ENCODE peak calls at places on chromosomes 12 and 14, in six cellular contexts. One of them, this sample, is unnamed.

GRCh38 chr12:104718581-104718980 is 239.5 kb downstream of the SLC41A2 start:
- DNase-seq in hepatocyte: no peak
- DNase-seq in neural progenitor cell: no peak
- DNase-seq in PC-3: no peak
- DNase-seq in OCI-LY7: no peak
- DNase-seq in GM23248: peak; percentile 65
- DNase-seq in this sample: no peak

GRCh38 chr12:13093191-13093849 is 10.1 kb downstream of the GSG1 start:
- DNase-seq in hepatocyte: no peak
- DNase-seq in GM23248: peak; percentile 74
- DNase-seq in neural progenitor cell: no peak
- DNase-seq in OCI-LY7: no peak
- DNase-seq in PC-3: peak; percentile 77
- DNase-seq in this sample: no peak

GRCh38 chr12:51082561-51083139 is 746 bp downstream of the CSRNP2 start:
- DNase-seq in hepatocyte: no peak
- DNase-seq in GM23248: peak; percentile 70
- DNase-seq in PC-3: peak; percentile 32
- DNase-seq in neural progenitor cell: no peak
- DNase-seq in OCI-LY7: peak; percentile 43
- DNase-seq in this sample: no peak

GRCh38 chr14:65791551-65791981 is 379.0 kb downstream of the FUT8 start:
- DNase-seq in GM23248: peak; percentile 14
- DNase-seq in PC-3: peak; percentile 62
- DNase-seq in OCI-LY7: no peak
- DNase-seq in neural progenitor cell: no peak
- DNase-seq in hepatocyte: no peak
- DNase-seq in this sample: no peak

GRCh38 chr14:80585506-80585835 is 356.1 kb downstream of the CEP128 start:
- DNase-seq in PC-3: no peak
- DNase-seq in hepatocyte: no peak
- DNase-seq in neural progenitor cell: no peak
- DNase-seq in OCI-LY7: no peak
- DNase-seq in GM23248: no peak
- DNase-seq in this sample: no peak

GRCh38 chr12:108609535-108610335 is 11.9 kb upstream of the TMEM119 start:
- DNase-seq in PC-3: no peak
- DNase-seq in OCI-LY7: no peak
- DNase-seq in GM23248: peak; percentile 93
- DNase-seq in hepatocyte: peak; percentile 80
- DNase-seq in neural progenitor cell: no peak
- DNase-seq in this sample: no peak

GRCh38 chr12:22415342-22416309 is 81.1 kb upstream of the ST8SIA1 start:
- DNase-seq in hepatocyte: no peak
- DNase-seq in neural progenitor cell: no peak
- DNase-seq in PC-3: peak; percentile 94
- DNase-seq in OCI-LY7: no peak
- DNase-seq in GM23248: peak; percentile 2
- DNase-seq in this sample: no peak

GRCh38 chr12:2251485-2252179 is 198.8 kb downstream of the CACNA1C start:
- DNase-seq in OCI-LY7: peak; percentile 46
- DNase-seq in PC-3: no peak
- DNase-seq in GM23248: no peak
- DNase-seq in hepatocyte: no peak
- DNase-seq in neural progenitor cell: no peak
- DNase-seq in this sample: no peak

GRCh38 chr14:64438181-64438839 is 27.0 kb upstream of the AKAP5 start:
- DNase-seq in OCI-LY7: no peak
- DNase-seq in PC-3: peak; percentile 39
- DNase-seq in hepatocyte: peak; percentile 49
- DNase-seq in neural progenitor cell: no peak
- DNase-seq in GM23248: peak; percentile 88
- DNase-seq in this sample: no peak

GRCh38 chr12:75481774-75482173 is 1.2 kb downstream of the GLIPR1 start:
- DNase-seq in PC-3: no peak
- DNase-seq in OCI-LY7: peak; percentile 24
- DNase-seq in GM23248: peak; percentile 75
- DNase-seq in neural progenitor cell: no peak
- DNase-seq in hepatocyte: no peak
- DNase-seq in this sample: no peak

GRCh38 chr12:121166356-121166755 is 33.7 kb downstream of the P2RX7 start:
- DNase-seq in hepatocyte: no peak
- DNase-seq in GM23248: no peak
- DNase-seq in OCI-LY7: no peak
- DNase-seq in neural progenitor cell: no peak
- DNase-seq in PC-3: no peak
- DNase-seq in this sample: no peak

GRCh38 chr12:55642275-55643068 is 5.8 kb downstream of the OR10P1 start:
- DNase-seq in OCI-LY7: peak; percentile 52
- DNase-seq in GM23248: no peak
- DNase-seq in hepatocyte: no peak
- DNase-seq in PC-3: no peak
- DNase-seq in neural progenitor cell: no peak
- DNase-seq in this sample: peak; percentile 29

GRCh38 chr14:76917158-76917596 is 91.0 kb downstream of the LRRC74A start:
- DNase-seq in neural progenitor cell: peak; percentile 86
- DNase-seq in OCI-LY7: peak; percentile 28
- DNase-seq in PC-3: peak; percentile 85
- DNase-seq in hepatocyte: peak; percentile 73
- DNase-seq in GM23248: peak; percentile 85
- DNase-seq in this sample: no peak

GRCh38 chr12:50019524-50019923 is 5.8 kb downstream of the RACGAP1 start:
- DNase-seq in PC-3: no peak
- DNase-seq in neural progenitor cell: no peak
- DNase-seq in GM23248: no peak
- DNase-seq in OCI-LY7: no peak
- DNase-seq in hepatocyte: no peak
- DNase-seq in this sample: no peak

GRCh38 chr12:50017653-50018052 is 7.6 kb downstream of the RACGAP1 start:
- DNase-seq in hepatocyte: no peak
- DNase-seq in PC-3: no peak
- DNase-seq in GM23248: peak; percentile 52
- DNase-seq in OCI-LY7: no peak
- DNase-seq in neural progenitor cell: no peak
- DNase-seq in this sample: no peak

GRCh38 chr12:50018968-50019367 is 6.3 kb downstream of the RACGAP1 start:
- DNase-seq in neural progenitor cell: no peak
- DNase-seq in hepatocyte: no peak
- DNase-seq in PC-3: no peak
- DNase-seq in GM23248: no peak
- DNase-seq in OCI-LY7: no peak
- DNase-seq in this sample: no peak

GRCh38 chr12:50014342-50014741 is 11.0 kb downstream of the RACGAP1 start:
- DNase-seq in OCI-LY7: no peak
- DNase-seq in neural progenitor cell: no peak
- DNase-seq in GM23248: no peak
- DNase-seq in PC-3: no peak
- DNase-seq in hepatocyte: no peak
- DNase-seq in this sample: no peak

GRCh38 chr12:50017047-50017446 is 8.2 kb downstream of the RACGAP1 start:
- DNase-seq in PC-3: no peak
- DNase-seq in hepatocyte: peak; percentile 67
- DNase-seq in OCI-LY7: no peak
- DNase-seq in GM23248: peak; percentile 96
- DNase-seq in neural progenitor cell: no peak
- DNase-seq in this sample: no peak
- TF ChIP-seq EZH2phosphoT487 in PC-3: no peak
- TF ChIP-seq EZH2phosphoT487 in hepatocyte: no peak
- TF ChIP-seq EZH2phosphoT487 in OCI-LY7: no peak
- TF ChIP-seq EZH2phosphoT487 in GM23248: no peak
- TF ChIP-seq EZH2phosphoT487 in neural progenitor cell: no peak
- TF ChIP-seq EZH2phosphoT487 in this sample: no peak

GRCh38 chr12:5977556-5977955 is 32.5 kb upstream of the ANO2 start:
- DNase-seq in hepatocyte: no peak
- DNase-seq in GM23248: no peak
- DNase-seq in neural progenitor cell: no peak
- DNase-seq in PC-3: no peak
- DNase-seq in OCI-LY7: no peak
- DNase-seq in this sample: no peak
- H3K4me3 ChIP-seq in hepatocyte: no peak overlapping the region
- H3K4me3 ChIP-seq in GM23248: no peak overlapping the region
- H3K4me3 ChIP-seq in neural progenitor cell: no peak overlapping the region
- H3K4me3 ChIP-seq in PC-3: no peak overlapping the region
- H3K4me3 ChIP-seq in OCI-LY7: no peak overlapping the region
- H3K4me3 ChIP-seq in this sample: no peak overlapping the region

GRCh38 chr14:83863042-83863441 is 1666.9 kb upstream of the FLRT2 start:
- DNase-seq in OCI-LY7: no peak
- DNase-seq in GM23248: no peak
- DNase-seq in hepatocyte: no peak
- DNase-seq in PC-3: no peak
- DNase-seq in neural progenitor cell: no peak
- DNase-seq in this sample: no peak
- TF ChIP-seq EZH2phosphoT487 in OCI-LY7: no peak
- TF ChIP-seq EZH2phosphoT487 in GM23248: no peak
- TF ChIP-seq EZH2phosphoT487 in hepatocyte: no peak
- TF ChIP-seq EZH2phosphoT487 in PC-3: no peak
- TF ChIP-seq EZH2phosphoT487 in neural progenitor cell: no peak
- TF ChIP-seq EZH2phosphoT487 in this sample: no peak

GRCh38 chr12:116552750-116553383 is 6.3 kb upstream of the MAP1LC3B2 start:
- DNase-seq in GM23248: no peak
- DNase-seq in PC-3: no peak
- DNase-seq in neural progenitor cell: no peak
- DNase-seq in hepatocyte: no peak
- DNase-seq in OCI-LY7: no peak
- DNase-seq in this sample: no peak

GRCh38 chr12:116547955-116548471 is 11.2 kb upstream of the MAP1LC3B2 start:
- DNase-seq in OCI-LY7: peak; percentile 50
- DNase-seq in PC-3: no peak
- DNase-seq in GM23248: peak; percentile 34
- DNase-seq in neural progenitor cell: no peak
- DNase-seq in hepatocyte: no peak
- DNase-seq in this sample: no peak

GRCh38 chr12:116551151-116551550 is 8.0 kb upstream of the MAP1LC3B2 start:
- DNase-seq in hepatocyte: no peak
- DNase-seq in OCI-LY7: no peak
- DNase-seq in neural progenitor cell: no peak
- DNase-seq in PC-3: no peak
- DNase-seq in GM23248: no peak
- DNase-seq in this sample: no peak

GRCh38 chr12:116551619-116551951 is 7.6 kb upstream of the MAP1LC3B2 start:
- DNase-seq in hepatocyte: no peak
- DNase-seq in GM23248: no peak
- DNase-seq in neural progenitor cell: no peak
- DNase-seq in OCI-LY7: no peak
- DNase-seq in PC-3: no peak
- DNase-seq in this sample: no peak

GRCh38 chr12:116551952-116552749 is 7.0 kb upstream of the MAP1LC3B2 start:
- DNase-seq in PC-3: peak; percentile 13
- DNase-seq in hepatocyte: no peak
- DNase-seq in OCI-LY7: no peak
- DNase-seq in GM23248: peak; percentile 83
- DNase-seq in neural progenitor cell: peak; percentile 6
- DNase-seq in this sample: no peak
- H3K4me3 ChIP-seq in PC-3: no peak overlapping the region
- H3K4me3 ChIP-seq in hepatocyte: no peak overlapping the region
- H3K4me3 ChIP-seq in OCI-LY7: no peak overlapping the region
- H3K4me3 ChIP-seq in GM23248: no peak overlapping the region
- H3K4me3 ChIP-seq in neural progenitor cell: no peak overlapping the region
- H3K4me3 ChIP-seq in this sample: no peak overlapping the region